ENCODE peak calls at places on chromosomes 5 and 9, in seven cellular contexts. One of them, this sample, is unnamed.
A peak's percentile ranks its signal among the peaks of the same experiment; 100 is the strongest.

GRCh38 chr9:124045076-124045829 is 33.7 kb downstream of the LHX2 start:
- DNase-seq in IMR-90: peak; percentile 22
- DNase-seq in neuronal stem cell: no peak
- DNase-seq in H9: peak; percentile 51
- DNase-seq in mesenchymal stem cell: peak; percentile 56
- DNase-seq in H1: no peak
- DNase-seq in trophoblast cell: peak; percentile 31
- DNase-seq in this sample: no peak

GRCh38 chr5:117318528-117318927 is 743.9 kb upstream of the SEMA6A start:
- DNase-seq in IMR-90: no peak
- DNase-seq in neuronal stem cell: no peak
- DNase-seq in H9: peak; percentile 58
- DNase-seq in mesenchymal stem cell: no peak
- DNase-seq in H1: peak; percentile 44
- DNase-seq in trophoblast cell: no peak
- DNase-seq in this sample: peak; percentile 79

GRCh38 chr5:42943931-42944631 is 96.0 kb downstream of the ANXA2R start:
- DNase-seq in IMR-90: peak; percentile 11
- DNase-seq in neuronal stem cell: peak; percentile 11
- DNase-seq in H9: peak; percentile 69
- DNase-seq in mesenchymal stem cell: peak; percentile 18
- DNase-seq in H1: peak; percentile 72
- DNase-seq in trophoblast cell: peak; percentile 31
- DNase-seq in this sample: peak; percentile 71

GRCh38 chr5:137598341-137598740 is 99.2 kb upstream of the SPOCK1 start:
- DNase-seq in IMR-90: no peak
- DNase-seq in neuronal stem cell: no peak
- DNase-seq in H9: no peak
- DNase-seq in mesenchymal stem cell: no peak
- DNase-seq in H1: no peak
- DNase-seq in trophoblast cell: no peak
- DNase-seq in this sample: no peak

GRCh38 chr5:129223178-129223577 is 128.6 kb downstream of the ISOC1 start:
- DNase-seq in IMR-90: no peak
- DNase-seq in neuronal stem cell: no peak
- DNase-seq in H9: no peak
- DNase-seq in mesenchymal stem cell: no peak
- DNase-seq in H1: no peak
- DNase-seq in trophoblast cell: no peak
- DNase-seq in this sample: no peak

GRCh38 chr9:125416517-125416916 is 154.9 kb downstream of the GAPVD1 start:
- DNase-seq in IMR-90: no peak
- DNase-seq in neuronal stem cell: no peak
- DNase-seq in H9: no peak
- DNase-seq in mesenchymal stem cell: no peak
- DNase-seq in H1: no peak
- DNase-seq in trophoblast cell: no peak
- DNase-seq in this sample: no peak

GRCh38 chr5:153585616-153586015 is 95.1 kb downstream of the GRIA1 start:
- DNase-seq in IMR-90: no peak
- DNase-seq in neuronal stem cell: no peak
- DNase-seq in H9: no peak
- DNase-seq in mesenchymal stem cell: no peak
- DNase-seq in H1: no peak
- DNase-seq in trophoblast cell: no peak
- DNase-seq in this sample: peak; percentile 16

GRCh38 chr9:20356392-20357206 is 265.7 kb downstream of the MLLT3 start:
- DNase-seq in IMR-90: peak; percentile 86
- DNase-seq in neuronal stem cell: peak; percentile 74
- DNase-seq in H9: peak; percentile 77
- DNase-seq in mesenchymal stem cell: peak; percentile 78
- DNase-seq in H1: peak; percentile 61
- DNase-seq in trophoblast cell: peak; percentile 82
- DNase-seq in this sample: peak; percentile 90

GRCh38 chr5:171405615-171406014 is 13.8 kb upstream of the FGF18 start:
- DNase-seq in IMR-90: peak; percentile 29
- DNase-seq in neuronal stem cell: no peak
- DNase-seq in H9: no peak
- DNase-seq in mesenchymal stem cell: peak; percentile 37
- DNase-seq in H1: no peak
- DNase-seq in trophoblast cell: peak; percentile 46
- DNase-seq in this sample: no peak

GRCh38 chr5:147966829-147967228 is 60.5 kb upstream of the C5orf46 start:
- DNase-seq in IMR-90: no peak
- DNase-seq in neuronal stem cell: no peak
- DNase-seq in H9: no peak
- DNase-seq in mesenchymal stem cell: no peak
- DNase-seq in H1: no peak
- DNase-seq in trophoblast cell: no peak
- DNase-seq in this sample: no peak

GRCh38 chr9:78858266-78858665 is 561.3 kb downstream of the PSAT1 start:
- DNase-seq in IMR-90: peak; percentile 29
- DNase-seq in neuronal stem cell: no peak
- DNase-seq in H9: no peak
- DNase-seq in mesenchymal stem cell: no peak
- DNase-seq in H1: no peak
- DNase-seq in trophoblast cell: no peak
- DNase-seq in this sample: peak; percentile 20

GRCh38 chr5:131630208-131630962 is 4.6 kb downstream of the RAPGEF6 start:
- DNase-seq in IMR-90: no peak
- DNase-seq in neuronal stem cell: no peak
- DNase-seq in H9: no peak
- DNase-seq in mesenchymal stem cell: no peak
- DNase-seq in H1: no peak
- DNase-seq in trophoblast cell: no peak
- DNase-seq in this sample: no peak

GRCh38 chr5:172740483-172741205 is 30.4 kb downstream of the DUSP1 start:
- DNase-seq in IMR-90: peak; percentile 93
- DNase-seq in neuronal stem cell: no peak
- DNase-seq in H9: no peak
- DNase-seq in mesenchymal stem cell: peak; percentile 94
- DNase-seq in H1: no peak
- DNase-seq in trophoblast cell: peak; percentile 87
- DNase-seq in this sample: peak; percentile 46

GRCh38 chr5:43042176-43042625 is 2.1 kb upstream of the ANXA2R start:
- DNase-seq in IMR-90: peak; percentile 69
- DNase-seq in neuronal stem cell: peak; percentile 75
- DNase-seq in H9: peak; percentile 66
- DNase-seq in mesenchymal stem cell: peak; percentile 93
- DNase-seq in H1: peak; percentile 79
- DNase-seq in trophoblast cell: peak; percentile 87
- DNase-seq in this sample: peak; percentile 90

GRCh38 chr5:129406440-129406839 is 53.7 kb upstream of the ADAMTS19 start:
- DNase-seq in IMR-90: peak; percentile 2
- DNase-seq in neuronal stem cell: no peak
- DNase-seq in H9: no peak
- DNase-seq in mesenchymal stem cell: no peak
- DNase-seq in H1: no peak
- DNase-seq in trophoblast cell: peak; percentile 8
- DNase-seq in this sample: no peak

GRCh38 chr9:92882276-92882675 is 4.4 kb upstream of the ZNF484 start:
- DNase-seq in IMR-90: no peak
- DNase-seq in neuronal stem cell: no peak
- DNase-seq in H9: peak; percentile 66
- DNase-seq in mesenchymal stem cell: no peak
- DNase-seq in H1: peak; percentile 63
- DNase-seq in trophoblast cell: no peak
- DNase-seq in this sample: no peak

GRCh38 chr9:92890761-92891160 is 12.9 kb upstream of the ZNF484 start:
- DNase-seq in IMR-90: no peak
- DNase-seq in neuronal stem cell: no peak
- DNase-seq in H9: no peak
- DNase-seq in mesenchymal stem cell: no peak
- DNase-seq in H1: peak; percentile 47
- DNase-seq in trophoblast cell: no peak
- DNase-seq in this sample: no peak

GRCh38 chr9:92887880-92888338 is 10.1 kb upstream of the ZNF484 start:
- DNase-seq in IMR-90: no peak
- DNase-seq in neuronal stem cell: no peak
- DNase-seq in H9: no peak
- DNase-seq in mesenchymal stem cell: no peak
- DNase-seq in H1: peak; percentile 26
- DNase-seq in trophoblast cell: no peak
- DNase-seq in this sample: no peak
- H3K4ac ChIP-seq in IMR-90: no peak overlapping the region
- H3K4ac ChIP-seq in neuronal stem cell: no peak overlapping the region
- H3K4ac ChIP-seq in H9: no peak overlapping the region
- H3K4ac ChIP-seq in mesenchymal stem cell: no peak overlapping the region
- H3K4ac ChIP-seq in H1: no peak overlapping the region
- H3K4ac ChIP-seq in trophoblast cell: no peak overlapping the region
- H3K4ac ChIP-seq in this sample: no peak overlapping the region

GRCh38 chr5:87579678-87580077 is 166.9 kb upstream of the CCNH start:
- DNase-seq in IMR-90: no peak
- DNase-seq in neuronal stem cell: no peak
- DNase-seq in H9: no peak
- DNase-seq in mesenchymal stem cell: no peak
- DNase-seq in H1: no peak
- DNase-seq in trophoblast cell: no peak
- DNase-seq in this sample: no peak

GRCh38 chr5:87576867-87577266 is 164.1 kb upstream of the CCNH start:
- DNase-seq in IMR-90: no peak
- DNase-seq in neuronal stem cell: no peak
- DNase-seq in H9: no peak
- DNase-seq in mesenchymal stem cell: no peak
- DNase-seq in H1: no peak
- DNase-seq in trophoblast cell: no peak
- DNase-seq in this sample: no peak

GRCh38 chr5:87582149-87582548 is 169.4 kb upstream of the CCNH start:
- DNase-seq in IMR-90: no peak
- DNase-seq in neuronal stem cell: no peak
- DNase-seq in H9: no peak
- DNase-seq in mesenchymal stem cell: no peak
- DNase-seq in H1: no peak
- DNase-seq in trophoblast cell: no peak
- DNase-seq in this sample: no peak

DNA sequence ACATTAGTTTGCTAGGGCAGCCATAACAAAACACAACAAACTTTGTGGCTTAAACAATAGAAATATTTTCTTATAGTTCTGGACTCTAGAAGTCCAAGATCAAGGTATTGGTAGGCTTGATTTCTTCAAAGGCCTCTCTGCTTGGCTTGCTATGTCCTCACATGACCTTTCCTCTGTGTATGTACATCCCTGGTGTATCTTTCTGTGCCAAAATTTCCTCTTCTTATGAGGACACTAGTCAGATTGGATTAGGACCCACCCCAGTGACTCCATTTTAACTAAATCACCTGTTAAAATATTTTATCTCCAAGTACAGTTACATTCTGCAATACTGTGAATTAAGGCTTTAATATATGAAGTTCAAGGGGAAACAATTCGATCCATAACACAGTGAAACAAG is 168.9 kb upstream of the CCNH start:
- DNase-seq in IMR-90: no peak
- DNase-seq in neuronal stem cell: no peak
- DNase-seq in H9: no peak
- DNase-seq in mesenchymal stem cell: no peak
- DNase-seq in H1: no peak
- DNase-seq in trophoblast cell: no peak
- DNase-seq in this sample: no peak
- H2BK5ac ChIP-seq in IMR-90: no peak overlapping the region
- H2BK5ac ChIP-seq in neuronal stem cell: no peak overlapping the region
- H2BK5ac ChIP-seq in H9: no peak overlapping the region
- H2BK5ac ChIP-seq in mesenchymal stem cell: no peak overlapping the region
- H2BK5ac ChIP-seq in H1: no peak overlapping the region
- H2BK5ac ChIP-seq in trophoblast cell: no peak overlapping the region
- H2BK5ac ChIP-seq in this sample: no peak overlapping the region

DNA sequence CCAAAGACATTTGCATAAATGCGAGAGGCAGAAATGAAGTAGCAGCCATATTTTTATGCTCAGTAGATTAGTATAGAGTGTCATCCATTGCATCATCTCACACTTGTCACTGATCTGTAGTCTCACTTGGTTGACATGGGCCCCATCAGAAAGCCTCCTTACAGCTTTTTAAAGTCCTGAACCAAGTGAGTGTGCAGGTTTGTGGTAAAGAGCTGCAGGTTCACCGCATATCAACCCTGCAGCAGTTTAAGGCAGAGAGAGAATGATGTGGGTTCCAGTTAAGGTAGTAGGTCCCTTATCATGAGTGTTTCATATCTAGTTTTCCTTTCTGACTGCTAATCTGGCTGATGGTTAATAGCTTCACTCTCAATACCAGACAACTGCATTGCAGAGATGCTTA is 1080.3 kb downstream of the NR2F1-AS1 start:
- DNase-seq in IMR-90: no peak
- DNase-seq in neuronal stem cell: no peak
- DNase-seq in H9: no peak
- DNase-seq in mesenchymal stem cell: no peak
- DNase-seq in H1: no peak
- DNase-seq in trophoblast cell: no peak
- DNase-seq in this sample: no peak
- H3K4ac ChIP-seq in IMR-90: no peak overlapping the region
- H3K4ac ChIP-seq in neuronal stem cell: no peak overlapping the region
- H3K4ac ChIP-seq in H9: no peak overlapping the region
- H3K4ac ChIP-seq in mesenchymal stem cell: no peak overlapping the region
- H3K4ac ChIP-seq in H1: no peak overlapping the region
- H3K4ac ChIP-seq in trophoblast cell: no peak overlapping the region
- H3K4ac ChIP-seq in this sample: no peak overlapping the region

DNA sequence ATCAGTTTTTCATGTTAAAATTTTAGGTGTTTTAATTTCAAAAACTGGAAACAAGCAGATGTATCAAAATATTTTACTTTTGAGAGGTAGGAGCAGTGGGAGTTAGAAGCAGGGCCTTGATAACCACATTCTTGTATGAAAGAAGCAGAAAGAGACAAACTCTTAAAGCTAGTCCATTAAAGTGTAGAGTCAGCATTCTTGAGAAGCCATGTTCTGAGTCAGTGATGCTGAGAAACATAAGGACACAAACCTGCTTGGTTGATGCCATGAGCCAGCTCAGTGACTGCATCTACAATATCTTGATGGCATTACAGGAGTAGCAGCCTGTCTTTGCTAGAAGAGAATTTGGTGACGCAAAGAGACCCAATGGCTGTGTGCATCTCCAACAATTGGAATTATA is 826.1 kb upstream of the CTNND2 start:
- DNase-seq in IMR-90: no peak
- DNase-seq in neuronal stem cell: no peak
- DNase-seq in H9: no peak
- DNase-seq in mesenchymal stem cell: no peak
- DNase-seq in H1: no peak
- DNase-seq in trophoblast cell: no peak
- DNase-seq in this sample: no peak
- H2BK5ac ChIP-seq in IMR-90: no peak overlapping the region
- H2BK5ac ChIP-seq in neuronal stem cell: no peak overlapping the region
- H2BK5ac ChIP-seq in H9: no peak overlapping the region
- H2BK5ac ChIP-seq in mesenchymal stem cell: no peak overlapping the region
- H2BK5ac ChIP-seq in H1: no peak overlapping the region
- H2BK5ac ChIP-seq in trophoblast cell: no peak overlapping the region
- H2BK5ac ChIP-seq in this sample: no peak overlapping the region

DNA sequence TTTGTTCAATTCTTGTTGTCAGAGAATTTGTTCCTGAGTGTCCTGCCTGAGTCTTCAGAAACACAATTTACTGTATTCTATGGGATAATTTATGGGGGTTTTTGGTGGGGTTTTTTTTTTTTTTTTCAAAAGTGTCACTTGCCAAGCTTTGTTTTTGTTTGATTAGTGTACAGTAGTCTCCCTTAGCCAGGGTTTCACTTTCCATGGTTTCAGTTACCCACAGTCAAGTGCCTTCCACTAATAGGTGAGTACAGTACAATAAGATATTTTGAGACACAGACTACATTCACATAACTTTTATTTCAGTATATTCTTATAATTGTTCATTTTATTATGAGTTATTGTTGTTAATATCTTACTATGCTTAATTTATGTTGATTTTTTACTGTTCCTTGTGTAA is 25.0 kb upstream of the AUH start:
- DNase-seq in IMR-90: no peak
- DNase-seq in neuronal stem cell: no peak
- DNase-seq in H9: no peak
- DNase-seq in mesenchymal stem cell: no peak
- DNase-seq in H1: no peak
- DNase-seq in trophoblast cell: no peak
- DNase-seq in this sample: no peak
- H3K4ac ChIP-seq in IMR-90: no peak overlapping the region
- H3K4ac ChIP-seq in neuronal stem cell: no peak overlapping the region
- H3K4ac ChIP-seq in H9: no peak overlapping the region
- H3K4ac ChIP-seq in mesenchymal stem cell: no peak overlapping the region
- H3K4ac ChIP-seq in H1: no peak overlapping the region
- H3K4ac ChIP-seq in trophoblast cell: no peak overlapping the region
- H3K4ac ChIP-seq in this sample: no peak overlapping the region

This sample was measured in mesendoderm.